ENCODE peak calls at places on chromosomes 16 and 17, in five cellular contexts. R is PC-3, V is astrocyte, L is IMR-90, D is neuronal stem cell. J is an unnamed sample. For H3K4me1 and H3K27me3, the result is how much of the 10 kb centered on the place peaks cover.

GRCh38 chr17:41539979-41540701 is 12.0 kb upstream of the KRT19 start:
- DNase-seq in R (no peak), L (no peak), D (no peak), V (no peak), J (no peak)

GRCh38 chr17:61479493-61480413 is 27.5 kb downstream of the TBX4 start:
- DNase-seq in L (no peak), V (no peak), R (no peak), D (no peak), J (no peak)

GRCh38 chr17:33012522-33013033 is 20.9 kb downstream of the SPACA3 start:
- DNase-seq in L (peak), V (peak), R (peak), D (no peak), J (peak)

GRCh38 chr16:24850289-24850931 is 4.6 kb downstream of the SLC5A11 start:
- DNase-seq in D (no peak), R (peak), L (peak), V (peak), J (peak)

GRCh38 chr16:13095061-13095460 is 193.7 kb downstream of the SHISA9 start:
- DNase-seq in R (no peak), L (no peak), V (no peak), D (no peak), J (no peak)

GRCh38 chr16:64751906-64752305 is 370.0 kb downstream of the CDH11 start:
- DNase-seq in V (peak), D (no peak), R (no peak), L (peak), J (peak)

GRCh38 chr17:2510559-2510958 is 1.1 kb downstream of the METTL16 start:
- DNase-seq in V (no peak), L (no peak), D (no peak), R (no peak), J (no peak)

GRCh38 chr17:64920026-64920418 is 744 bp upstream of the LRRC37A3 start:
- DNase-seq in V (no peak), D (no peak), L (no peak), R (peak), J (peak)

GRCh38 chr17:76504117-76504516 is 2.9 kb upstream of the RHBDF2 start:
- DNase-seq in R (no peak), V (no peak), L (no peak), D (no peak), J (no peak)

GRCh38 chr17:1227917-1228751 is 42.1 kb upstream of the BHLHA9 start:
- DNase-seq in L (no peak), D (no peak), R (no peak), V (no peak), J (no peak)

GRCh38 chr17:7336240-7337175 is at the start of gene ACAP1:
- DNase-seq in L (no peak), D (no peak), R (no peak), V (no peak), J (no peak)

GRCh38 chr17:67460097-67460496 is 83.0 kb downstream of the PITPNC1 start:
- DNase-seq in L (no peak), V (no peak), D (no peak), R (no peak), J (no peak)

GRCh38 chr17:74827800-74828199 is 31.9 kb downstream of the GRIN2C start:
- DNase-seq in V (no peak), R (no peak), D (no peak), L (no peak), J (no peak)

GRCh38 chr16:5516115-5516514 is 418.5 kb upstream of the EEF2KMT start:
- DNase-seq in D (no peak), V (no peak), R (no peak), L (no peak), J (no peak)

GRCh38 chr17:76567634-76568432 is 17.8 kb downstream of the ST6GALNAC2 start:
- DNase-seq in V (no peak), L (no peak), R (peak), D (no peak), J (no peak)

GRCh38 chr17:10681866-10682446 is 15.4 kb downstream of the SCO1 start:
- DNase-seq in R (no peak), L (peak), D (no peak), V (peak), J (peak)

GRCh38 chr17:2222901-2223616 is 80.5 kb downstream of the SMG6 start:
- DNase-seq in R (no peak), V (peak), L (peak), D (no peak), J (peak)

GRCh38 chr16:67910162-67910561 is 17.1 kb downstream of the PSKH1 start:
- DNase-seq in R (no peak), D (no peak), L (peak), V (no peak), J (peak)

GRCh38 chr17:35254107-35254802 is 11.4 kb downstream of the SLFN5 start:
- DNase-seq in R (peak), D (no peak), L (peak), V (peak), J (peak)

GRCh38 chr17:57138030-57138911 is 53.2 kb downstream of the AKAP1 start:
- DNase-seq in R (no peak), D (no peak), V (no peak), L (no peak), J (no peak)

GRCh38 chr16:54568897-54569807 is 282.6 kb upstream of the IRX3 start:
- DNase-seq in D (no peak), L (no peak), R (no peak), V (no peak), J (no peak)

GRCh38 chr17:12683299-12683698 is 17.6 kb downstream of the MYOCD start:
- DNase-seq in D (no peak), L (no peak), V (no peak), R (no peak), J (no peak)

GRCh38 chr16:82741073-82741615 is 114.4 kb downstream of the CDH13 start:
- DNase-seq in V (peak), L (peak), R (peak), D (no peak), J (no peak)

GRCh38 chr16:81623365-81624102 is 155.6 kb upstream of the PLCG2 start:
- DNase-seq in L (peak), D (peak), R (peak), V (no peak), J (peak)

GRCh38 chr17:51374220-51374619 is 113.9 kb downstream of the UTP18 start:
- DNase-seq in V (no peak), L (no peak), R (no peak), D (no peak), J (no peak)

GRCh38 chr16:27779719-27780161 is 229.8 kb downstream of the KATNIP start:
- DNase-seq in V (peak), D (peak), L (peak), R (no peak), J (peak)

GRCh38 chr16:86565644-86566511 is 751 bp upstream of the FOXC2 start:
- DNase-seq in D (no peak), V (no peak), R (no peak), L (no peak), J (no peak)

GRCh38 chr16:86567701-86568571 is 1.3 kb downstream of the FOXC2 start:
- DNase-seq in L (peak), R (no peak), D (no peak), V (no peak), J (peak)

GRCh38 chr16:86566966-86567700 is 504 bp downstream of the FOXC2 start:
- DNase-seq in V (peak), R (no peak), D (no peak), L (peak), J (peak)

GRCh38 chr16:86565181-86565631 is 1.4 kb upstream of the FOXC2 start:
- DNase-seq in L (no peak), V (no peak), R (no peak), D (no peak), J (no peak)

DNA sequence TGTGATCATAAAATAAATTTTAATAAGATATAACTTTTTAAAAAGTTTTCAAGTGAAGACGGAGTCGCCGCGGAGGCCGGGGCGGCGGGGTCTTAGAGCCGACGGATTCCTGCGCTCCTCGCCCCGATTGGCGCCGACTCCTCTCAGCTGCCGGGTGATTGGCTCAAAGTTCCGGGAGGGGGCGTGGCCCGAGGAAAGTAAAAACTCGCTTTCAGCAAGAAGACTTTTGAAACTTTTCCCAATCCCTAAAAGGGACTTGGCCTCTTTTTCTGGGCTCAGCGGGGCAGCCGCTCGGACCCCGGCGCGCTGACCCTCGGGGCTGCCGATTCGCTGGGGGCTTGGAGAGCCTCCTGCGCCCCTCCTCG is at the start of gene FOXC2:
- DNase-seq in D (peak), R (no peak), L (peak), V (peak), J (peak)
- H3K9ac ChIP-seq in D (peak), R (no peak), L (peak), V (peak), J (peak)

GRCh38 chr16:84617631-84618427 is at the start of gene COTL1:
- DNase-seq in L (peak), R (peak), D (peak), V (peak), J (peak)
- H3K4me1 ChIP-seq in L (under half), R (under half), D (under half), V (under half), J (under half)

DNA sequence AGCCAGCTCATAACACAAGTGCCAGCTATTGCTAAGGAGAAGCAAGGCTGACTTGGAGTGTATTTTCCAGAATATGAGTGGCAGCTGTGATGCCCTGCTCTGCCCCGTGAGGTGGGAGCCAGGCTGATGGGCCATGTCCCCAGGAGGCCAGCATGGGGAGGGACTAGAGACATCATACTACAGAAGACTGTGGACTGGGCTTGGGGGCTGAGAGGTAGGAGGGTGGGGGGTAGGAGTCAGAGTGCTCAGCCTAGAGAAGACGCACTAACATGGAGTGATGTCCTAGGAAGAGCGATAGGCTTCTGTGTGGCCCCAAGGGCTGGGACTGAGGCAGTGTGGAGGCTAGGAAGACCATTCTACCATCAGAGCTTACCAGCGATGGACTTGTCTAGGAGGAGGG is 143.7 kb downstream of the WSCD1 start:
- DNase-seq in R (no peak), D (no peak), L (no peak), V (no peak), J (no peak)
- H3K27me3 ChIP-seq in R (under half), D (under half), L (under half), V (under half), J (under half)

GRCh38 chr17:81049973-81050551 is 15.1 kb downstream of the BAIAP2 start:
- DNase-seq in D (no peak), R (peak), V (peak), L (no peak), J (no peak)
- H3K9ac ChIP-seq in D (peak), R (peak), V (peak), L (no peak), J (no peak)

DNA sequence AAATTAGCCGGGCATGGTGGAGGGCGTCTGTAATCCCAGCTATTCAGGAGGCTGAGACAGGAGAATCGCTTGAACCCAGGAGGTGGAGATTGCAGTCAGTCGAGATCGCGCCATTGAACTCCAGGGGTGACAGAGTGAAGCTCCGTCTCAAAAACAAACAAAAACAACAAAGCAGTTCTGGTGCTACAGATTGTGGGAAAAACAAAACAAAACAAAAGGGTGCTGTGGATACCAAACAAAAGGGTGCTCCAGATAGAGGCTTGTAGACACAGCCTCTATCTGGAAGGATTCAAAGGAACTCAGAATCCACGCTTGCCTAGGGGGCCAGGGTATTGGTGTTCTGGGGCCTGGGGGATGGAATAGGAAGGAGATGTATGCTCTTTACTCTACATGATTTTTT is 2.5 kb downstream of the MYLK3 start:
- DNase-seq in L (no peak), V (no peak), D (no peak), R (no peak), J (no peak)
- H3K4me1 ChIP-seq in L (under half), V (under half), D (under half), R (under half), J (under half)

GRCh38 chr16:70758786-70759185 is 42.2 kb downstream of the VAC14 start:
- DNase-seq in R (no peak), V (no peak), D (no peak), L (no peak), J (no peak)

GRCh38 chr16:70760221-70760620 is 40.7 kb downstream of the VAC14 start:
- DNase-seq in L (no peak), D (no peak), V (no peak), R (no peak), J (no peak)

GRCh38 chr16:70757183-70757582 is 43.8 kb downstream of the VAC14 start:
- DNase-seq in V (no peak), D (no peak), L (no peak), R (no peak), J (no peak)

GRCh38 chr16:70761656-70762055 is 39.3 kb downstream of the VAC14 start:
- DNase-seq in R (no peak), V (no peak), D (no peak), L (no peak), J (peak)

GRCh38 chr16:70759666-70760065 is 41.3 kb downstream of the VAC14 start:
- DNase-seq in R (no peak), D (no peak), L (no peak), V (no peak), J (no peak)
- H3K27me3 ChIP-seq in R (under half), D (under half), L (under half), V (under half), J (under half)

DNA sequence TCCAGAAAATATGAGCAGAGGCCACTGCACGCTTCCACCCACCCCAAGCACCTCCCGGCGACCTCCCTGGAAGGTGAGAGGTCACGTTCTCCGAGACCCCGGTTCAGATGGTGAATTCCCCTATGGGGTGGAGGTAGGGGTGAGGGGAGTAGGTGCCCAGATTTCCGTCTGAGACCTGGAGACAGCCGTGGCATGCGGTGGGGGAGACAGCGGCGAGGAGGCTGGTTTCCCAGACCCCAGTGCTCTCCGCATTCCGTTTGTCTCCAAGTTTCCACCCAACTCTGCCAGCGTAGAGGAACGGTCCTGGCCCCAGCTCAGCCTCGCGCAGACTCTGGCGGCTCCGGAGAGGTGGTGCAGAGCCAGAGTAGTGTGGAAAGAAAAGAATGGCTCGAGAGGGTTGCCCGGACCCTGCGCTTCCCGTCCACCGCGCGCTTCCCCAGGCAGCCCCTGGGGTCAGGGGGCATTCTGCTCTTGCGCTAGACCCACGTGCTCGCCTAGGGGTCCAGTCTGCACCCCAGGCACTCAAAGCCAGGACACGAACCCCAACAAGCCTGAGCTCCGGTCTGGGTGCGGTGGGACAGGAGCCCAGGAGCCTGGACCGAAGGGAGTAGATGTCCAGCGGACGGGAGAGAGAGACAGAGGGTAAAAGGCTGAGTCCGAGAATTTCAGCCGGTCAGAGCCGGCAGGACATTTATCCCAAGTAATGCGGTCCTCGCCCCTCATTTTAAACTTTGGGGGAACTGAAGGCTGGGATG is 3.9 kb downstream of the PMP22 start:
- DNase-seq in R (peak), V (peak), D (peak), L (peak), J (peak)
- H3K9ac ChIP-seq in R (peak), V (peak), D (peak), L (peak), J (peak)

DNA sequence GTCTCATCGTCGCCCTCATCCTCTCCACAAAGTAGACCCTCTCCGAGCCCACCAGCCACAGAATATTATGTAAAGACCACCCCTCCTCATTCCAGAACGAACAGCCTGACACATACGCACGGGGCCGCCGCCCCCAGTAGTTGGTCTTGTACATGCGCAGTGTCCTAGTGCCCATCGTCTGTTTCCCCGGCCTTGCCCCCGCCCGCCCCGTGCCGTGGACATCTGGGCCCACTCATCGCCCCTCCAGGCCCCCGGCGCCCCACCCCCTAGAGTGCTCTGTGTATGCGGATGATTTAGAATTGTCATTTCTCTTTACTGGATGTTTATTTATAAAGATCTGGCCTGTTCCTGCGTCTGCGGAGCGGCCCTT is 475 bp upstream of the AMDHD2 start:
- DNase-seq in V (no peak), L (no peak), R (no peak), D (no peak), J (no peak)
- H3K4me1 ChIP-seq in V (under half), L (under half), R (under half), D (under half), J (half or more)